ENCODE peak calls at places on chromosomes 3 and 15, in ten cellular contexts. H is stimulated activated CD8-positive, alpha-beta memory T cell treated with anti-CD3 and anti-CD28 coated beads, Interleukin-4, amount 100 ng/mL, for 4 hours; T is CD8-positive, alpha-beta T cell; O is Ammon's horn; I is AG09309; V is memory B cell; Q is body of pancreas; E is RKO; A is heart left ventricle; G is left ventricle myocardium inferior. M is an unnamed sample.

GRCh38 chr3:124966557-124967480 is 32.3 kb upstream of the MUC13 start:
- DNase-seq in H (no peak), I (no peak), O (no peak), A (no peak), E (no peak), Q (no peak), G (no peak), V (no peak), T (no peak), M (no peak)

GRCh38 chr3:112293368-112294321 is at the start of gene SLC9C1:
- DNase-seq in E (peak), H (no peak), V (peak), T (no peak), G (no peak), Q (no peak), O (peak), A (no peak), I (peak), M (no peak)

GRCh38 chr15:33215941-33216872 is 21.7 kb upstream of the FMN1 start:
- DNase-seq in E (peak), O (no peak), H (no peak), V (no peak), G (no peak), A (no peak), I (no peak), Q (no peak), T (no peak), M (no peak)

GRCh38 chr3:43856761-43857160 is 166.0 kb downstream of the ABHD5 start:
- DNase-seq in H (no peak), T (no peak), Q (no peak), V (no peak), A (no peak), E (no peak), O (no peak), G (no peak), I (no peak), M (no peak)

GRCh38 chr3:58495101-58495500 is 3.2 kb downstream of the KCTD6 start:
- DNase-seq in Q (no peak), H (no peak), O (no peak), A (no peak), V (no peak), G (no peak), E (no peak), T (no peak), I (no peak), M (no peak)

GRCh38 chr3:18575573-18575972 is 150.4 kb upstream of the SATB1 start:
- DNase-seq in H (no peak), T (no peak), E (no peak), A (no peak), Q (no peak), I (peak), O (no peak), G (no peak), V (no peak), M (no peak)

GRCh38 chr3:189803254-189803653 is 172.1 kb downstream of the TP63 start:
- DNase-seq in A (no peak), V (no peak), I (no peak), T (no peak), Q (no peak), O (no peak), G (no peak), H (no peak), E (no peak), M (no peak)

GRCh38 chr3:142853270-142854163 is 35.4 kb downstream of the PCOLCE2 start:
- DNase-seq in E (peak), I (no peak), A (peak), G (peak), T (no peak), V (no peak), O (no peak), H (no peak), Q (peak), M (no peak)

GRCh38 chr15:55782901-55783300 is 39.9 kb upstream of the PRTG start:
- DNase-seq in H (no peak), A (no peak), E (no peak), I (no peak), T (no peak), V (no peak), G (no peak), O (no peak), Q (no peak), M (no peak)

GRCh38 chr3:13543251-13543650 is 5.7 kb upstream of the FBLN2 start:
- DNase-seq in A (peak), O (no peak), V (no peak), H (no peak), Q (peak), I (peak), E (no peak), G (peak), T (no peak), M (no peak)

GRCh38 chr15:28086175-28086703 is 12.9 kb downstream of the OCA2 start:
- DNase-seq in T (peak), H (no peak), V (peak), I (no peak), G (no peak), Q (peak), A (no peak), O (no peak), E (peak), M (peak)

GRCh38 chr3:20576228-20576627 is 390.2 kb upstream of the SGO1 start:
- DNase-seq in V (no peak), A (no peak), T (no peak), Q (no peak), G (no peak), O (no peak), I (peak), H (no peak), E (no peak), M (no peak)

GRCh38 chr3:153268564-153269279 is 106.7 kb downstream of the RAP2B start:
- DNase-seq in G (no peak), Q (no peak), V (no peak), E (no peak), H (no peak), A (no peak), O (no peak), T (no peak), I (no peak), M (no peak)

GRCh38 chr15:40746916-40747418 is 8.1 kb downstream of the RMDN3 start:
- DNase-seq in H (no peak), T (no peak), O (no peak), G (no peak), A (no peak), E (no peak), Q (no peak), I (peak), V (no peak), M (no peak)

GRCh38 chr3:65348596-65348995 is 660.8 kb upstream of the ADAMTS9 start:
- DNase-seq in V (no peak), G (no peak), H (no peak), E (no peak), T (no peak), Q (no peak), I (peak), A (no peak), O (no peak), M (no peak)

GRCh38 chr3:183502782-183503181 is 52.7 kb downstream of the KLHL6 start:
- DNase-seq in Q (no peak), G (no peak), T (no peak), E (no peak), A (no peak), V (no peak), I (no peak), O (peak), H (no peak), M (no peak)

GRCh38 chr3:177813322-177813721 is 616.0 kb upstream of the TBL1XR1 start:
- DNase-seq in T (no peak), G (peak), V (no peak), O (peak), H (no peak), E (no peak), A (no peak), I (no peak), Q (peak), M (no peak)

GRCh38 chr15:40274350-40275274 is 8.3 kb downstream of the ANKRD63 start:
- DNase-seq in Q (peak), T (peak), V (peak), G (peak), O (peak), A (peak), I (peak), E (peak), H (peak), M (peak)

GRCh38 chr3:77320514-77320913 is 280.6 kb downstream of the ROBO2 start:
- DNase-seq in E (peak), G (no peak), I (no peak), Q (no peak), O (no peak), V (no peak), H (no peak), A (no peak), T (no peak), M (no peak)

GRCh38 chr15:45704329-45705249 is 69.8 kb downstream of the SQOR start:
- DNase-seq in O (no peak), I (no peak), A (peak), Q (no peak), G (no peak), H (no peak), T (no peak), E (no peak), V (no peak), M (no peak)

GRCh38 chr15:78149805-78150751 is 916 bp downstream of the IDH3A start:
- DNase-seq in V (no peak), A (no peak), O (peak), Q (no peak), I (no peak), T (no peak), E (peak), G (no peak), H (no peak), M (no peak)

GRCh38 chr3:180401226-180401625 is 200.7 kb upstream of the TTC14 start:
- DNase-seq in Q (no peak), I (no peak), A (no peak), H (no peak), T (no peak), G (no peak), O (no peak), V (no peak), E (no peak), M (no peak)

GRCh38 chr3:133966954-133967353 is 62.8 kb downstream of the SLCO2A1 start:
- DNase-seq in G (no peak), H (no peak), A (no peak), T (no peak), Q (no peak), E (no peak), V (no peak), O (no peak), I (no peak), M (no peak)

GRCh38 chr3:175346573-175347356 is 487.6 kb downstream of the NAALADL2 start:
- DNase-seq in Q (peak), G (peak), O (peak), T (no peak), A (peak), E (peak), V (no peak), H (no peak), I (peak), M (no peak)

GRCh38 chr3:32500880-32501784 is 1.5 kb downstream of the CMTM6 start:
- DNase-seq in G (no peak), A (no peak), O (no peak), V (no peak), Q (no peak), T (no peak), I (no peak), H (no peak), E (peak), M (no peak)

M was measured in CD14-positive monocyte.